ENCODE peak calls at places on chromosomes 4 and X, in seven cellular contexts. X, J, B, G, Y, H and I are unnamed samples.

GRCh38 chr4:164718817-164719216 is 35.1 kb upstream of the SMIM31 start:
- DNase-seq in X (no peak), J (no peak), B (no peak), G (no peak), Y (no peak), H (no peak), I (no peak)

GRCh38 chr4:143473334-143474126 is 40.0 kb upstream of the SMARCA5 start:
- DNase-seq in X (no peak), J (no peak), B (no peak), G (no peak), Y (no peak), H (no peak), I (no peak)

GRCh38 chr4:7987148-7987989 is 47.7 kb upstream of the AFAP1 start:
- DNase-seq in X (peak; percentile 64), J (peak; percentile 40), B (peak; percentile 36), G (peak; percentile 26), Y (no peak), H (peak; percentile 82), I (peak; percentile 62)

GRCh38 chr4:54767376-54767775 is 109.6 kb downstream of the KIT start:
- DNase-seq in X (no peak), J (no peak), B (no peak), G (no peak), Y (no peak), H (no peak), I (no peak)

GRCh38 chrX:72576161-72576896 is 3.7 kb upstream of the HDAC8 start:
- DNase-seq in X (no peak), J (no peak), B (no peak), G (no peak), Y (no peak), H (no peak), I (no peak)

GRCh38 chr4:15811703-15812325 is 33.7 kb downstream of the CD38 start:
- DNase-seq in X (no peak), J (no peak), B (no peak), G (no peak), Y (no peak), H (no peak), I (no peak)

GRCh38 chrX:111372065-111372464 is 39.9 kb downstream of the DCX start:
- DNase-seq in X (no peak), J (no peak), B (no peak), G (no peak), Y (no peak), H (no peak), I (no peak)

GRCh38 chrX:119692241-119693031 is 532 bp downstream of the SEPTIN6 start:
- DNase-seq in X (no peak), J (peak; percentile 35), B (peak; percentile 3), G (no peak), Y (peak; percentile 45), H (peak; percentile 57), I (peak; percentile 37)

GRCh38 chr4:77197361-77197760 is 40.4 kb downstream of the CCNG2 start:
- DNase-seq in X (no peak), J (no peak), B (no peak), G (no peak), Y (no peak), H (no peak), I (no peak)